ENCODE peak calls at places on chromosomes 13 and 19, in four cellular contexts. Q, Y, D and B are unnamed samples.

GRCh38 chr19:47459477-47459876 is 12.2 kb downstream of the SLC8A2 start:
- DNase-seq in Q (no peak), Y (no peak), D (no peak), B (no peak)

GRCh38 chr13:55572862-55573261 is 1567.9 kb upstream of the PRR20A start:
- DNase-seq in Q (no peak), Y (peak), D (no peak), B (no peak)

GRCh38 chr19:14408641-14409120 is 10.5 kb downstream of the DDX39A start:
- DNase-seq in Q (no peak), Y (no peak), D (no peak), B (no peak)

GRCh38 chr13:40251343-40252032 is 415.0 kb downstream of the FOXO1 start:
- DNase-seq in Q (no peak), Y (no peak), D (no peak), B (peak)

GRCh38 chr19:12095111-12095790 is 30.7 kb downstream of the ZNF844 start:
- DNase-seq in Q (no peak), Y (no peak), D (peak), B (peak)

GRCh38 chr19:23075031-23075733 is 41.6 kb upstream of the ZNF730 start:
- DNase-seq in Q (peak), Y (peak), D (peak), B (peak)

GRCh38 chr13:109346060-109346459 is 440.3 kb downstream of the IRS2 start:
- DNase-seq in Q (no peak), Y (no peak), D (no peak), B (no peak)

GRCh38 chr19:47036233-47036651 is 12.2 kb downstream of the TMEM160 start:
- DNase-seq in Q (no peak), Y (no peak), D (no peak), B (no peak)

GRCh38 chr19:48113190-48113917 is 2.7 kb upstream of the PLA2G4C start:
- DNase-seq in Q (no peak), Y (no peak), D (peak), B (no peak)

GRCh38 chr19:47152632-47153031 is 22.0 kb downstream of the SAE1 start:
- DNase-seq in Q (no peak), Y (no peak), D (peak), B (no peak)

GRCh38 chr13:114019367-114019766 is 45.5 kb upstream of the C13orf46 start:
- DNase-seq in Q (no peak), Y (peak), D (no peak), B (no peak)

GRCh38 chr13:20901668-20902437 is 693 bp downstream of the XPO4 start:
- DNase-seq in Q (no peak), Y (peak), D (peak), B (peak)

GRCh38 chr19:54137913-54138776 is 583 bp downstream of the CNOT3 start:
- DNase-seq in Q (no peak), Y (no peak), D (no peak), B (no peak)

GRCh38 chr19:12777217-12778019 is 2.1 kb upstream of the HOOK2 start:
- DNase-seq in Q (no peak), Y (peak), D (peak), B (peak)

GRCh38 chr19:6473652-6474051 is 7.9 kb downstream of the DENND1C start:
- DNase-seq in Q (no peak), Y (no peak), D (no peak), B (no peak)

GRCh38 chr19:33260628-33261418 is 35.2 kb upstream of the SLC7A10 start:
- DNase-seq in Q (no peak), Y (no peak), D (no peak), B (no peak)

GRCh38 chr19:34835952-34836351 is 62.9 kb upstream of the ZNF599 start:
- DNase-seq in Q (no peak), Y (no peak), D (no peak), B (no peak)

GRCh38 chr19:31838163-31838798 is 489.0 kb upstream of the TSHZ3 start:
- DNase-seq in Q (peak), Y (no peak), D (no peak), B (no peak)

GRCh38 chr13:107466326-107466725 is 749.0 kb downstream of the LIG4 start:
- DNase-seq in Q (no peak), Y (peak), D (peak), B (peak)

GRCh38 chr19:17654993-17655392 is 33.2 kb downstream of the UNC13A start:
- DNase-seq in Q (no peak), Y (peak), D (no peak), B (no peak)

GRCh38 chr19:48770223-48770622 is 14.9 kb downstream of the FGF21 start:
- DNase-seq in Q (no peak), Y (no peak), D (no peak), B (no peak)

GRCh38 chr13:72570019-72570418 is 157.4 kb downstream of the MZT1 start:
- DNase-seq in Q (no peak), Y (no peak), D (no peak), B (no peak)

GRCh38 chr13:30906411-30906990 is 430 bp downstream of the MEDAG start:
- DNase-seq in Q (no peak), Y (peak), D (no peak), B (no peak)

GRCh38 chr19:54138777-54139256 is 1.3 kb downstream of the CNOT3 start:
- DNase-seq in Q (no peak), Y (no peak), D (no peak), B (no peak)

DNA sequence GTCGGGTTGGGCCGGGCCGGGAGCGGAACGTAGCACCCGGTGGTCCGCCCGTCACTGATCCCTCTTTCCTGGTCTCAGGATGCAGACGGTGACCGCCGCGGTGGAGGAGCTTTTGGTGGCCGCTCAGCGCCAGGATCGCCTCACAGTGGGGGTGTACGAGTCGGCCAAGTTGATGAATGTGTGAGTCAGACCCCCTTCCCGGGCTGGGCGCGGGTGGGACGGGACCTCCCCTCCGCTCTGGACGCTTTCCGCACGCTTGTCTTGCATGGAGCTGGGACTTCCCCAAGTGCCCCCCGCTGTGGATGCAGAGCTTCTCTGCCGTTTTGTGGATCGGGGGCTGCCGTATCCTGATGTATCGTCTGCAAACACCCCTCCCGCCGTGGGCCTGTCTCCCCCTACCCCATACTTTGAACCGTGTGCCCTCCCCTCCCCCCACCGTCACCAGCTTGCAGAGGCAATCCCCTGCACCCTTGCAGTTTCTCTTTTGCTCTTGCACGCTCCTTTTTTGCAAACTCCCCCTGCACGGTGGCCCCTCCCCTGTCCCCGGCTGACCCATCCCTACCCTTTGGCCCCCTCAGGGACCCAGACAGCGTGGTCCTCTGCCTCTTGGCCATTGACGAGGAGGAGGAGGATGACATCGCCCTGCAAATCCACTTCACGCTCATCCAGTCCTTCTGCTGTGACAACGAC is 669 bp downstream of the GADD45B start:
- DNase-seq in Q (no peak), Y (no peak), D (peak), B (peak)
- H3K23ac ChIP-seq in Q (peak), Y (no peak), D (peak), B (peak)

GRCh38 chr13:50001287-50001686 is 4.4 kb downstream of the TRIM13 start:
- DNase-seq in Q (no peak), Y (no peak), D (no peak), B (no peak)

GRCh38 chr13:49997935-49998334 is 1.1 kb downstream of the TRIM13 start:
- DNase-seq in Q (no peak), Y (no peak), D (no peak), B (no peak)

GRCh38 chr13:49996166-49996915 is 501 bp upstream of the TRIM13 start:
- DNase-seq in Q (peak), Y (peak), D (peak), B (peak)

GRCh38 chr13:49996951-49997895 is at the start of gene TRIM13:
- DNase-seq in Q (peak), Y (peak), D (peak), B (peak)

DNA sequence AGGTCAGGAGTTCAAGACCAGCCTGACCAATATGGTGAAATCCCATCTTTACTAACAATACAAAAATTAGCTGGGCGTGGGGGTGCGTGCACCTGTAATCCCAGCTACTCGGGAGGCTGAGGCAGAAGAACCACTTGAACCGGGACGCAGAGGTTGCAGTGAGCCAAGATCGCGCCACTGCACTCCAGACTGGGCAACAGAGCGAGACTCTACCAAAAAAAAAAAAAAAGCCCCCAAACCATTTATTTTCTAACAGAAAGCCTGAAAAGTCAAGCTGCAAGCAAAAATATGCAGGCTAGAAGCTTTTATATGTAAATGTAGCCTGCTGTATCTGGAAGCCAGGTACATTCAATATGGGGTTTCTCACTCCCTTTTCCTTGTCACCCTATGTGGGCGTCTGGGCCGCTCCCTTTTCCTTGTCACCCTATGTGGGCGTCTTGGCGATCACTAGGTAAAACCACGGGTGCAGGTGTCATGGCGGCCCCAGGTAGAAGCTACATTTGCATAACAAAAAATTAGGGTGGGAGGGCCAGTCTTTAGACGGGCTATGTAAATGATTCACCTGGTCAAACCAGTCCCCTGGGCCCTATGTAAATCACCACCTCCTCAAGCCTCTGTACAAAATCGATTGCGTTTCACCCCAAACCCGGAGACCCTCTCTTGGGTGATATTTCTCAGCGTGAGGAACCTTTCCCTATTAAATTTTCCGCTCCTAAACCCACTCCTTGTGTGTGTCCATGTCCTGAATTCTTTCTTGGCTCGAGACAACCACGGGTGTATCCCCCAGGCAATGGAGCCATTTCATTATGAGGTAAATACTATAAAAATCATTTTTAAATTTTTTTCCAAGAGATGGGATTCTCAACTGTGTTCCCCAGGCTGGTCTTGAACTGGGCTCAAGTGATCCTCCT is 2.1 kb downstream of the TRIM13 start:
- DNase-seq in Q (no peak), Y (peak), D (no peak), B (no peak)
- H2AK5ac ChIP-seq in Q (no peak), Y (no peak), D (no peak), B (no peak)

DNA sequence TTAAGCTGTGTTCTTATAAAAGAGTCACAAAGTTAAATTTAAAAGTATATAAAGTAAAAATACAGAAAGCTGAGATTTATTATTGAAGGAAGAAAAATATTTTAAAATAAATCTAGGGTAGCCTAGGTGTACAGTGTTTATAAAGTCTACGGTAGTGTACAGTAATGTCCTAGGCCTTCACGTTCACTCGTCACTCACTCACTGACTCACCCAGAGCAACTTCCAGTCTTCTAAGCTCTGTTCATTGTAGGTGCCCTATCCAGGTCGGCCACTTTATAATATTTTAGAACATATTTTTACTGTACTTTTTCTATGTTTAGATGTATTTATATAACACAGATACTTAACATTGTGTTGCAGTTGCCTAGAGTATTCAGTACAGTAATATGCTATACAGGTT is 47.4 kb downstream of the NDFIP2 start:
- DNase-seq in Q (no peak), Y (no peak), D (peak), B (peak)
- H3K23ac ChIP-seq in Q (no peak), Y (no peak), D (no peak), B (no peak)

DNA sequence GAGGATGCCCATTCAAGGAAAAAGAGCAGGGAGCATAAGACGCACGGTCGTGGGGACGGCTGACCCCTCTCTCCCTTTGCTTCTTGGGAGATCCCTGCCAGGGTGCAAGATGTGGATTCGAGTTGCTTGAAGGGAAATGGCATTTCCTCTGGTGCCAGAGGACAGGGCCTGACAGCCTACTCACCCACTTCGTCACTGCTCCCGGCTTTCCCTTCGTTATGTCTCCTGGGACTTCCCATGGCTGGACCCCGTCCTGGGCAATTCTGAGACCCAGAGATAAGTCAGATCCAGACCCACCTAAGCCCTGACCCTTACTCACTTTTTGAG is 1.2 kb downstream of the TBC1D17 start:
- DNase-seq in Q (no peak), Y (no peak), D (no peak), B (no peak)
- H2AK5ac ChIP-seq in Q (peak), Y (no peak), D (peak), B (no peak)

DNA sequence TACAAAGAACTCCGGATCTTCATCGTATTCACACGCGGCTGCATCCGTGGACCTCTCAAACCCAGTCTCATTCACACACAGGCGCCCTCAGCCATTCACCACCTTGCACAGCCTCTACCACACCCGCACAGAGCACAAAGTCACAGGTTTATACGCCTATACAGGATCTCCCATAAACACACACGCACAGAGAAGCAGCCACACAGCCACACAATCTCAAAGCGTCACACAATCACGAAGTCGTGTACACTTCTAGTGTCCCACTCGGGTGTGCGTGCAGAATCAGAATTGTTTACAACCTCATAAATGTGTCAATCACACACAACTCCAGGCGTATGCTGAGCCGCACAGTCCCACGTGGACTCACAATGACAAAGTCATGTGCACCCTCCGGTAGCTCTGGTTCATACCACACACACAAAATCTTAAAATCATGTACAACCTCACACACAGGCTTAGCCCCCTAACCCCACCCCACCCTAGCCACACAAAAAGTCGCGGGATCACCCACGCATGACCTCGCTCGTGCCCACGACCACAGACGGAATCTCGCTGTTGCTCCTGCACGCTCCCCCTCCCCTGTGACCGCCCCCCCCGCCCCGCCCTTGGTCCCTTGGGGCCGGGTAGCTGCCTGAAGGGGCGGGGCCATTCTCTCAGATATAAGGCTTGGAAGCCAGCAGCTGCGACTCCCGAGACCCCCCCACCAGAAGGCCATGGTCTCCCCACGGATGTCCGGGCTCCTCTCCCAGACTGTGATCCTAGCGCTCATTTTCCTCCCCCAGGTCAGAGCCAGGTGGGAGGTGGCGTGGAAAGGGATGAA is at the start of gene DLL3:
- DNase-seq in Q (no peak), Y (peak), D (peak), B (peak)
- H3K23ac ChIP-seq in Q (peak), Y (no peak), D (peak), B (no peak)

GRCh38 chr19:38650180-38650775 is 2.8 kb downstream of the ACTN4 start:
- DNase-seq in Q (no peak), Y (no peak), D (no peak), B (peak)
- H2AK5ac ChIP-seq in Q (no peak), Y (no peak), D (peak), B (peak)

DNA sequence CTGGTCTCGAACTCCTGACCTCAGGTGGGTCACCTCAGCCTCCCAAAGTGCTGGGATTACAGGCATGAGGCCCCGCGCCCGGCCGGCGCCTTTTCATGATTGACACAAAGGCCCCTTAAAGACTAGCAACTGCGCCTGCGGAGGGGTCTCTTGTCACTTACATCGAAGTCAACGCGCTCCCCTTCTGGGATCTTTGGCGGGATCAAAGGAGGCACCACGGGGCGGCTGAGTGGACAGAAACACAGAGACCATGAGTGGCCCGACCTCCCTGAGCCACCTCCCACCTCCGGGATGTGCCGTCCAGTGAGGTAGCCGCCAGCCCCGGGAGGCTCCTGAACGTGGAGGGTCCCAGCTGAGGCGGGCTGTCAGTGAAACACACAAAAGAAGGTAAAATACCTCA is 7.3 kb downstream of the TNNT1 start:
- DNase-seq in Q (no peak), Y (peak), D (no peak), B (no peak)
- H3K23ac ChIP-seq in Q (no peak), Y (no peak), D (no peak), B (no peak)